ENCODE peak calls at places on chromosomes 6 and 20, in six cellular contexts. M, B, G, X, T and V are unnamed samples.

GRCh38 chr6:100300221-100300736 is 164.4 kb downstream of the SIM1 start:
- ATAC-seq in M (no peak), B (no peak), G (no peak), X (no peak), T (peak; percentile 90), V (peak; percentile 91)

GRCh38 chr6:133432021-133432989 is 191.1 kb downstream of the EYA4 start:
- ATAC-seq in M (no peak), B (no peak), G (no peak), X (no peak), T (no peak), V (no peak)

GRCh38 chr20:46770330-46771194 is 61.1 kb downstream of the SLC2A10 start:
- ATAC-seq in M (no peak), B (no peak), G (no peak), X (no peak), T (peak; percentile 49), V (no peak)

GRCh38 chr6:90025418-90026089 is 131.3 kb downstream of the GJA10 start:
- ATAC-seq in M (peak; percentile 95), B (peak; percentile 93), G (peak; percentile 23), X (peak; percentile 88), T (no peak), V (peak; percentile 96)

GRCh38 chr6:26149240-26149639 is 62.0 kb downstream of the HFE start:
- ATAC-seq in M (no peak), B (no peak), G (no peak), X (no peak), T (no peak), V (no peak)

GRCh38 chr6:165889636-165890403 is 226.8 kb upstream of the PDE10A start:
- ATAC-seq in M (no peak), B (peak; percentile 36), G (no peak), X (peak; percentile 22), T (no peak), V (no peak)

GRCh38 chr6:37204014-37204751 is 34.2 kb downstream of the PIM1 start:
- ATAC-seq in M (no peak), B (no peak), G (no peak), X (peak; percentile 84), T (no peak), V (peak; percentile 32)

GRCh38 chr6:23325065-23325464 is 755.7 kb downstream of the HDGFL1 start:
- ATAC-seq in M (no peak), B (no peak), G (no peak), X (no peak), T (no peak), V (no peak)

GRCh38 chr20:32988008-32988407 is 16.2 kb downstream of the SUN5 start:
- ATAC-seq in M (peak; percentile 73), B (no peak), G (no peak), X (no peak), T (no peak), V (no peak)

GRCh38 chr6:37036146-37036545 is 30.7 kb downstream of the FGD2 start:
- ATAC-seq in M (no peak), B (no peak), G (no peak), X (no peak), T (no peak), V (no peak)

GRCh38 chr6:163878656-163879055 is 464.1 kb downstream of the QKI start:
- ATAC-seq in M (no peak), B (no peak), G (no peak), X (no peak), T (no peak), V (no peak)

GRCh38 chr20:2688041-2688591 is 4.5 kb upstream of the EBF4 start:
- ATAC-seq in M (peak; percentile 85), B (peak; percentile 95), G (peak; percentile 77), X (peak; percentile 86), T (no peak), V (peak; percentile 64)

GRCh38 chr6:102581378-102582124 is 1188.0 kb downstream of the GRIK2 start:
- ATAC-seq in M (no peak), B (no peak), G (no peak), X (no peak), T (no peak), V (no peak)